ENCODE peak calls at places on chromosomes 1 and 21, in eight cellular contexts. One of them, this sample, is unnamed.

GRCh38 chr1:224929335-224930237 is at the start of gene DNAH14:
- DNase-seq in thyroid gland: peak
- DNase-seq in transverse colon: peak
- DNase-seq in IMR-90: peak
- DNase-seq in spleen: peak
- DNase-seq in adrenal gland: peak
- DNase-seq in tibial nerve: no peak
- DNase-seq in suprapubic skin: peak
- DNase-seq in this sample: peak

GRCh38 chr1:207004931-207005830 is 27.4 kb downstream of the C1orf116 start:
- DNase-seq in tibial nerve: no peak
- DNase-seq in suprapubic skin: no peak
- DNase-seq in thyroid gland: peak
- DNase-seq in IMR-90: peak
- DNase-seq in transverse colon: peak
- DNase-seq in adrenal gland: peak
- DNase-seq in spleen: no peak
- DNase-seq in this sample: no peak

GRCh38 chr1:110383311-110383990 is 7.4 kb downstream of the SLC16A4 start:
- DNase-seq in adrenal gland: no peak
- DNase-seq in transverse colon: no peak
- DNase-seq in spleen: no peak
- DNase-seq in thyroid gland: no peak
- DNase-seq in IMR-90: no peak
- DNase-seq in tibial nerve: no peak
- DNase-seq in suprapubic skin: no peak
- DNase-seq in this sample: no peak

GRCh38 chr1:91864017-91864700 is 21.8 kb downstream of the TGFBR3 start:
- DNase-seq in tibial nerve: no peak
- DNase-seq in transverse colon: no peak
- DNase-seq in thyroid gland: no peak
- DNase-seq in suprapubic skin: no peak
- DNase-seq in IMR-90: peak
- DNase-seq in adrenal gland: no peak
- DNase-seq in spleen: no peak
- DNase-seq in this sample: no peak

GRCh38 chr1:175900171-175900570 is 156.8 kb upstream of the TNR start:
- DNase-seq in transverse colon: no peak
- DNase-seq in thyroid gland: no peak
- DNase-seq in IMR-90: peak
- DNase-seq in suprapubic skin: no peak
- DNase-seq in adrenal gland: no peak
- DNase-seq in tibial nerve: no peak
- DNase-seq in spleen: no peak
- DNase-seq in this sample: no peak

GRCh38 chr1:23743287-23744052 is at the start of gene ELOA:
- DNase-seq in transverse colon: peak
- DNase-seq in spleen: peak
- DNase-seq in suprapubic skin: peak
- DNase-seq in tibial nerve: peak
- DNase-seq in IMR-90: peak
- DNase-seq in adrenal gland: peak
- DNase-seq in thyroid gland: peak
- DNase-seq in this sample: peak

GRCh38 chr1:50529510-50529909 is 106.3 kb upstream of the DMRTA2 start:
- DNase-seq in IMR-90: no peak
- DNase-seq in adrenal gland: no peak
- DNase-seq in transverse colon: no peak
- DNase-seq in tibial nerve: no peak
- DNase-seq in thyroid gland: no peak
- DNase-seq in suprapubic skin: no peak
- DNase-seq in spleen: no peak
- DNase-seq in this sample: no peak

GRCh38 chr1:27074175-27074780 is 61.6 kb upstream of the TENT5B start:
- DNase-seq in adrenal gland: peak
- DNase-seq in thyroid gland: no peak
- DNase-seq in transverse colon: no peak
- DNase-seq in tibial nerve: no peak
- DNase-seq in suprapubic skin: no peak
- DNase-seq in IMR-90: peak
- DNase-seq in spleen: no peak
- DNase-seq in this sample: no peak

GRCh38 chr21:41624674-41625310 is 116.8 kb upstream of the TMPRSS2 start:
- DNase-seq in tibial nerve: no peak
- DNase-seq in spleen: no peak
- DNase-seq in thyroid gland: no peak
- DNase-seq in transverse colon: no peak
- DNase-seq in suprapubic skin: no peak
- DNase-seq in adrenal gland: no peak
- DNase-seq in IMR-90: no peak
- DNase-seq in this sample: no peak

GRCh38 chr1:107896946-107897345 is 68.0 kb downstream of the VAV3 start:
- DNase-seq in tibial nerve: no peak
- DNase-seq in suprapubic skin: no peak
- DNase-seq in spleen: no peak
- DNase-seq in adrenal gland: no peak
- DNase-seq in IMR-90: no peak
- DNase-seq in thyroid gland: no peak
- DNase-seq in transverse colon: no peak
- DNase-seq in this sample: no peak

GRCh38 chr1:153880962-153881361 is 41.8 kb downstream of the GATAD2B start:
- DNase-seq in suprapubic skin: peak
- DNase-seq in spleen: peak
- DNase-seq in adrenal gland: peak
- DNase-seq in tibial nerve: peak
- DNase-seq in IMR-90: peak
- DNase-seq in transverse colon: peak
- DNase-seq in thyroid gland: peak
- DNase-seq in this sample: peak
- H3K4me3 ChIP-seq in suprapubic skin: peak
- H3K4me3 ChIP-seq in spleen: no peak
- H3K4me3 ChIP-seq in adrenal gland: no peak
- H3K4me3 ChIP-seq in tibial nerve: no peak
- H3K4me3 ChIP-seq in IMR-90: peak
- H3K4me3 ChIP-seq in transverse colon: peak
- H3K4me3 ChIP-seq in thyroid gland: no peak
- H3K4me3 ChIP-seq in this sample: no peak

GRCh38 chr1:234532511-234532922 is 53.5 kb upstream of the TARBP1 start:
- DNase-seq in IMR-90: no peak
- DNase-seq in adrenal gland: peak
- DNase-seq in tibial nerve: no peak
- DNase-seq in thyroid gland: no peak
- DNase-seq in spleen: no peak
- DNase-seq in transverse colon: peak
- DNase-seq in suprapubic skin: peak
- DNase-seq in this sample: peak

GRCh38 chr1:234533034-234533571 is 54.1 kb upstream of the TARBP1 start:
- DNase-seq in transverse colon: peak
- DNase-seq in IMR-90: peak
- DNase-seq in suprapubic skin: peak
- DNase-seq in spleen: peak
- DNase-seq in tibial nerve: peak
- DNase-seq in adrenal gland: peak
- DNase-seq in thyroid gland: no peak
- DNase-seq in this sample: peak

GRCh38 chr1:234529661-234530237 is 50.8 kb upstream of the TARBP1 start:
- DNase-seq in IMR-90: no peak
- DNase-seq in transverse colon: no peak
- DNase-seq in adrenal gland: no peak
- DNase-seq in thyroid gland: no peak
- DNase-seq in spleen: no peak
- DNase-seq in tibial nerve: no peak
- DNase-seq in suprapubic skin: no peak
- DNase-seq in this sample: peak

GRCh38 chr1:234530641-234531040 is 51.7 kb upstream of the TARBP1 start:
- DNase-seq in thyroid gland: no peak
- DNase-seq in adrenal gland: no peak
- DNase-seq in spleen: no peak
- DNase-seq in transverse colon: no peak
- DNase-seq in tibial nerve: no peak
- DNase-seq in IMR-90: no peak
- DNase-seq in suprapubic skin: peak
- DNase-seq in this sample: peak

GRCh38 chr1:234531181-234532132 is 52.5 kb upstream of the TARBP1 start:
- DNase-seq in suprapubic skin: peak
- DNase-seq in spleen: peak
- DNase-seq in tibial nerve: peak
- DNase-seq in IMR-90: peak
- DNase-seq in adrenal gland: peak
- DNase-seq in thyroid gland: peak
- DNase-seq in transverse colon: peak
- DNase-seq in this sample: peak
- TF ChIP-seq POLR2A in suprapubic skin: no peak
- TF ChIP-seq POLR2A in spleen: no peak
- TF ChIP-seq POLR2A in tibial nerve: no peak
- TF ChIP-seq POLR2A in IMR-90: peak
- TF ChIP-seq POLR2A in adrenal gland: no peak
- TF ChIP-seq POLR2A in thyroid gland: no peak
- TF ChIP-seq POLR2A in transverse colon: peak
- TF ChIP-seq POLR2A in this sample: no peak

GRCh38 chr1:8663090-8663802 is 154.2 kb downstream of the RERE start:
- DNase-seq in spleen: no peak
- DNase-seq in suprapubic skin: no peak
- DNase-seq in tibial nerve: no peak
- DNase-seq in transverse colon: no peak
- DNase-seq in adrenal gland: no peak
- DNase-seq in IMR-90: no peak
- DNase-seq in thyroid gland: no peak
- DNase-seq in this sample: no peak

GRCh38 chr1:8663915-8664331 is 153.5 kb downstream of the RERE start:
- DNase-seq in suprapubic skin: no peak
- DNase-seq in IMR-90: peak
- DNase-seq in thyroid gland: no peak
- DNase-seq in spleen: no peak
- DNase-seq in transverse colon: peak
- DNase-seq in tibial nerve: no peak
- DNase-seq in adrenal gland: no peak
- DNase-seq in this sample: no peak

GRCh38 chr1:8662380-8663072 is 154.9 kb downstream of the RERE start:
- DNase-seq in adrenal gland: no peak
- DNase-seq in transverse colon: no peak
- DNase-seq in suprapubic skin: no peak
- DNase-seq in tibial nerve: no peak
- DNase-seq in IMR-90: no peak
- DNase-seq in thyroid gland: no peak
- DNase-seq in spleen: no peak
- DNase-seq in this sample: no peak

GRCh38 chr1:8661185-8662110 is 156.0 kb downstream of the RERE start:
- DNase-seq in transverse colon: no peak
- DNase-seq in adrenal gland: peak
- DNase-seq in suprapubic skin: no peak
- DNase-seq in thyroid gland: peak
- DNase-seq in spleen: no peak
- DNase-seq in tibial nerve: no peak
- DNase-seq in IMR-90: peak
- DNase-seq in this sample: no peak

DNA sequence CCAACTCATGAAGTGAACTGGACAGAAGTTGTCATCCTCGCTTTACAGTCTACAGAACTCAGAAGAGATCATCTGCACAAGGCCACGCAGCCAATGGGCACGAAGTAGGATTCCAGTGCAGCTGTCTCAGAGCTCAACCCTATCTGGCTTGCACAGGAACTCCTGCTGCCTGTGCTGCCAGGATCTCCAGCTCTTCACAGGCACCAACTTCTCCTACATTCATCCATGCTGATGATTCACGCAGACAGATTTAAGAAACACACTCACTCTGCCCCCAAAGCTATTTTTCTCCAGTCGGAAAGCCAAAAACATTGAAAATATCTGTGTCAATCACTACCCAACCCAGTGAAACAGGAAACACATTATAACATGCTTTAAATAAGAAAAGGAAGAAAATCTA is 157.0 kb downstream of the RERE start:
- DNase-seq in thyroid gland: peak
- DNase-seq in spleen: no peak
- DNase-seq in adrenal gland: peak
- DNase-seq in tibial nerve: peak
- DNase-seq in suprapubic skin: no peak
- DNase-seq in IMR-90: peak
- DNase-seq in transverse colon: no peak
- DNase-seq in this sample: peak
- H3K4me3 ChIP-seq in thyroid gland: no peak
- H3K4me3 ChIP-seq in spleen: no peak
- H3K4me3 ChIP-seq in adrenal gland: no peak
- H3K4me3 ChIP-seq in tibial nerve: no peak
- H3K4me3 ChIP-seq in suprapubic skin: no peak
- H3K4me3 ChIP-seq in IMR-90: no peak
- H3K4me3 ChIP-seq in transverse colon: no peak
- H3K4me3 ChIP-seq in this sample: no peak

GRCh38 chr1:11273595-11274234 is 717 bp downstream of the UBIAD1 start:
- DNase-seq in spleen: no peak
- DNase-seq in IMR-90: no peak
- DNase-seq in transverse colon: no peak
- DNase-seq in thyroid gland: no peak
- DNase-seq in adrenal gland: no peak
- DNase-seq in suprapubic skin: no peak
- DNase-seq in tibial nerve: no peak
- DNase-seq in this sample: no peak
- TF ChIP-seq POLR2A in spleen: no peak
- TF ChIP-seq POLR2A in IMR-90: no peak
- TF ChIP-seq POLR2A in transverse colon: no peak
- TF ChIP-seq POLR2A in thyroid gland: no peak
- TF ChIP-seq POLR2A in adrenal gland: no peak
- TF ChIP-seq POLR2A in suprapubic skin: no peak
- TF ChIP-seq POLR2A in tibial nerve: no peak
- TF ChIP-seq POLR2A in this sample: no peak

DNA sequence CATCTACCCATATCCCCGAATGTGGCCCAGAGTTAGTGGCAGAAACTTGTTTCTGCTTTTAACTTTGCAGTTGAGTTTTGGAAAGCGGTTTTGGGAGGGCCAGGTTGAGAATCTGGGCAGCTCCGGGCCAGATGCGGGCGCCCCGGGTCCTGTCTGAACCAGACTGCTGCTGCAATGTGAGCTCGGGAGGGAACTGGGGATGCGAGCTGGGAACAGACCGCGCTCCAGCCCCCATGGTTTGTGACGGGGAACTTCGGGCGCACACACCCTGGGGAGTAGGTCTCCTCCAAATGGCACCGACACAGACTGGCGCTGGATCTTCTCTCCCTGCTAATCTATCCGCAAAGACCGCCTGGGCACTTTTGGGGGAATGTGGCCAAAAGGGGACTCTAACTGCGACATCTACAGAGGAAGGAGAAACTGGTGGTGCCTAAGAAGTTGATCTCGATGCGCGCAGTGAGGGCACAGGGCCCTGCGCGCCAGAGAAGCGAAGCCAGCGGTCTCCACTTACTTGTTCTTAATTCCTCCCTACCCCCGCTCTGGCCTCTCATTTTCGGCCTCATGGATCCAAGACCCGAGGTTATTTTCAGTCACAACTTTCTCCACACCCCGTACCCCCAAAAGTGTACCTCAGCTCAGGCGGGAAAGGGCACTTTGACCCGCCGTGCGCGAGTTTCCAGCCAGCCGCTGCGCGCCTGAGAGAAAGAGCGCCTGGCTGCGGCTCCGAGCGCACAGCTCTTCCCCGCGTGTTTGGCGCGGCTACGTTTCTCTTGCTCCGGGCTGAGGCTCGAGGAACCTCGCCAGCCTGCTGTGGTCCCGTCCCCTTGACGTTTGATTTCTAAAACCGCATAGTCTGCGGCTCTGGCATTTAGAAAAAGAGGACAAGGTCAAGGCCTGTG is 411.0 kb upstream of the ESRRG start:
- DNase-seq in IMR-90: peak
- DNase-seq in transverse colon: no peak
- DNase-seq in spleen: peak
- DNase-seq in adrenal gland: no peak
- DNase-seq in suprapubic skin: no peak
- DNase-seq in tibial nerve: no peak
- DNase-seq in thyroid gland: peak
- DNase-seq in this sample: no peak
- H3K4me3 ChIP-seq in IMR-90: peak
- H3K4me3 ChIP-seq in transverse colon: peak
- H3K4me3 ChIP-seq in spleen: peak
- H3K4me3 ChIP-seq in adrenal gland: no peak
- H3K4me3 ChIP-seq in suprapubic skin: peak
- H3K4me3 ChIP-seq in tibial nerve: peak
- H3K4me3 ChIP-seq in thyroid gland: no peak
- H3K4me3 ChIP-seq in this sample: no peak

This sample was measured in lower leg skin.